ENCODE peak calls at places on chromosomes 12 and 14, in six cellular contexts. Y is GM12878, Z is heart right ventricle, I is cardiac muscle cell, W is left ventricle myocardium inferior, D is right atrium auricular region. G is an unnamed sample.
A peak's percentile ranks its signal among the peaks of the same experiment; 100 is the strongest.

GRCh38 chr12:100473716-100474150 is at the start of gene NR1H4:
- DNase-seq in Y (no peak), Z (no peak), I (no peak), W (no peak), D (no peak), G (no peak)

GRCh38 chr12:124321040-124321481 is 26.2 kb downstream of the RFLNA start:
- DNase-seq in Y (peak; percentile 24), Z (peak; percentile 57), I (peak; percentile 50), W (peak; percentile 68), D (peak; percentile 82), G (peak; percentile 93)

GRCh38 chr12:72747460-72747859 is 475.3 kb downstream of the TRHDE start:
- DNase-seq in Y (no peak), Z (no peak), I (no peak), W (no peak), D (no peak), G (no peak)

GRCh38 chr12:32240210-32240609 is 133.6 kb downstream of the BICD1 start:
- DNase-seq in Y (no peak), Z (no peak), I (no peak), W (no peak), D (no peak), G (no peak)

GRCh38 chr12:92109613-92110012 is 36.0 kb downstream of the BTG1 start:
- DNase-seq in Y (no peak), Z (no peak), I (no peak), W (no peak), D (no peak), G (no peak)

GRCh38 chr12:60539592-60539991 is 943.8 kb downstream of the SLC16A7 start:
- DNase-seq in Y (no peak), Z (no peak), I (no peak), W (no peak), D (no peak), G (no peak)

GRCh38 chr12:102833687-102834435 is 83.2 kb downstream of the PAH start:
- DNase-seq in Y (no peak), Z (no peak), I (peak; percentile 76), W (no peak), D (no peak), G (no peak)

GRCh38 chr12:55446334-55446733 is 2.5 kb downstream of the OR6C2 start:
- DNase-seq in Y (no peak), Z (no peak), I (peak; percentile 3), W (no peak), D (no peak), G (no peak)

GRCh38 chr12:41302979-41303403 is 114.9 kb downstream of the PDZRN4 start:
- DNase-seq in Y (peak; percentile 2), Z (no peak), I (no peak), W (no peak), D (no peak), G (no peak)

GRCh38 chr12:54414191-54414525 is 4.9 kb downstream of the ITGA5 start:
- DNase-seq in Y (no peak), Z (no peak), I (no peak), W (no peak), D (no peak), G (no peak)

GRCh38 chr12:101997102-101997501 is 64.7 kb downstream of the WASHC3 start:
- DNase-seq in Y (no peak), Z (no peak), I (no peak), W (no peak), D (no peak), G (no peak)

GRCh38 chr12:1630827-1631591 is 2.0 kb downstream of the WNT5B start:
- DNase-seq in Y (no peak), Z (no peak), I (peak; percentile 60), W (no peak), D (no peak), G (no peak)

GRCh38 chr12:2783936-2784600 is 10.7 kb upstream of the FKBP4 start:
- DNase-seq in Y (no peak), Z (peak; percentile 75), I (peak; percentile 73), W (peak; percentile 71), D (no peak), G (peak; percentile 88)

GRCh38 chr12:65715976-65716375 is 108.3 kb upstream of the HMGA2 start:
- DNase-seq in Y (no peak), Z (no peak), I (peak; percentile 21), W (no peak), D (no peak), G (no peak)

GRCh38 chr14:53613404-53614253 is 343.0 kb downstream of the BMP4 start:
- DNase-seq in Y (peak; percentile 98), Z (no peak), I (no peak), W (no peak), D (no peak), G (no peak)

GRCh38 chr12:55017421-55017820 is 2.4 kb upstream of the NEUROD4 start:
- DNase-seq in Y (no peak), Z (no peak), I (no peak), W (no peak), D (no peak), G (no peak)

GRCh38 chr12:70920891-70921290 is 353 bp upstream of the PTPRR start:
- DNase-seq in Y (no peak), Z (no peak), I (peak; percentile 1), W (no peak), D (no peak), G (no peak)

GRCh38 chr12:21627924-21628323 is 23.3 kb upstream of the GYS2 start:
- DNase-seq in Y (no peak), Z (peak; percentile 73), I (peak; percentile 30), W (peak; percentile 17), D (no peak), G (no peak)

GRCh38 chr12:68321140-68321539 is 11.0 kb downstream of the MDM1 start:
- DNase-seq in Y (no peak), Z (no peak), I (no peak), W (no peak), D (no peak), G (no peak)

DNA sequence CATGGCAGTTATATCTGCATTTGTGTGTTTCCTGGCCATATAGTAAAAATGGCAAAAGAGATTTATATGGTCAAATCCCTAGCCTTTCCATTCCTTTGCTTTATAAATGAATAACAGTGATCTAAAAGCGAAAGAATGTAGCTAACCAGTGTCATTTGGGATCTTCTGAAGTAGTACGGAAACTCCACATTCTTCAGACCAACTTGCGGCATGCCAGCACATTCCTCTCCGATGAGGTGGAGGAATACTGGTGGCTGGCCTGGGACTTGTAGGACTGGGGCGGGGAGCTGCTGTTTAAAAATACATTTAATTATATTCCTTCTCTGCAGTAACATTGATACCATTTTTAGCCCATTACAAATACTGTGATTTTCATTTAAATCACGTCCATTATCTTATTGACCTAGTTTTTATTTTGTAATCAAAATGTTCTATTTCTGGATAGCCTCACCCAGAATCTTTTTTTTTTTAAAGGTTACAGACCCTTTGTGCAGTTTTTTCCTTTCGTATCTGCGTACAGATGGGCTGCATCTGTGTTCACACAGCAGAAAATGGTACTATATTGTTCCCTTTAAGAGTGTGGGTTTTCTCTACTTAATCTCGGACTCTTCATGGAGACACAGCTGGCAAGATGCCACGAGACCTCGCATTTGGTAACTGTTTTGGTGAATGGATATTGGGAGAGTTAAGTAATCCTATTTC is 85.4 kb downstream of the SAMD4A start:
- DNase-seq in Y (no peak), Z (peak; percentile 91), I (peak; percentile 77), W (peak; percentile 84), D (peak; percentile 94), G (peak; percentile 93)
- H3K4me3 ChIP-seq in Y (no peak overlapping the region), Z (peak overlapping the region; percentile 19), I (no peak overlapping the region), W (peak overlapping the region; percentile 44), D (peak overlapping the region; percentile 15), G (peak overlapping the region; percentile 49)

DNA sequence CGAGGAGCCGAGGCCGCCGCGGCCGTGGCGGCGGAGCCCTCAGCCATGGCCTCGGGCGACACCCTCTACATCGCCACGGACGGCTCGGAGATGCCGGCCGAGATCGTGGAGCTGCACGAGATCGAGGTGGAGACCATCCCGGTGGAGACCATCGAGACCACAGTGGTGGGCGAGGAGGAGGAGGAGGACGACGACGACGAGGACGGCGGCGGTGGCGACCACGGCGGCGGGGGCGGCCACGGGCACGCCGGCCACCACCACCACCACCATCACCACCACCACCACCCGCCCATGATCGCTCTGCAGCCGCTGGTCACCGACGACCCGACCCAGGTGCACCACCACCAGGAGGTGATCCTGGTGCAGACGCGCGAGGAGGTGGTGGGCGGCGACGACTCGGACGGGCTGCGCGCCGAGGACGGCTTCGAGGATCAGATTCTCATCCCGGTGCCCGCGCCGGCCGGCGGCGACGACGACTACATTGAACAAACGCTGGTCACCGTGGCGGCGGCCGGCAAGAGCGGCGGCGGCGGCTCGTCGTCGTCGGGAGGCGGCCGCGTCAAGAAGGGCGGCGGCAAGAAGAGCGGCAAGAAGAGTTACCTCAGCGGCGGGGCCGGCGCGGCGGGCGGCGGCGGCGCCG is 376 bp downstream of the YY1 start:
- DNase-seq in Y (no peak), Z (peak; percentile 29), I (peak; percentile 23), W (peak; percentile 33), D (no peak), G (peak; percentile 68)
- H3K4me1 ChIP-seq in Y (no peaks in the 10 kb centered on the region), Z (peaks cover 46% of the 10 kb centered on the region), I (peaks cover 12% of the 10 kb centered on the region), W (peaks cover 81% of the 10 kb centered on the region), D (peaks cover 50% of the 10 kb centered on the region), G (peaks cover 9% of the 10 kb centered on the region)

GRCh38 chr14:73745571-73746539 is 31.7 kb upstream of the PNMA1 start:
- DNase-seq in Y (no peak), Z (no peak), I (no peak), W (no peak), D (no peak), G (peak; percentile 21)
- H3K27ac ChIP-seq in Y (peak overlapping the region; percentile 29), Z (peak overlapping the region; percentile 65), I (no peak overlapping the region), W (peak overlapping the region; percentile 100), D (peak overlapping the region; percentile 89), G (peak overlapping the region; percentile 35)

GRCh38 chr14:21924479-21924878 is 250.9 kb upstream of the OR4E1 start:
- DNase-seq in Y (peak; percentile 4), Z (no peak), I (peak; percentile 5), W (no peak), D (no peak), G (no peak)
- H3K4me3 ChIP-seq in Y (no peak overlapping the region), Z (no peak overlapping the region), I (no peak overlapping the region), W (no peak overlapping the region), D (no peak overlapping the region), G (no peak overlapping the region)

DNA sequence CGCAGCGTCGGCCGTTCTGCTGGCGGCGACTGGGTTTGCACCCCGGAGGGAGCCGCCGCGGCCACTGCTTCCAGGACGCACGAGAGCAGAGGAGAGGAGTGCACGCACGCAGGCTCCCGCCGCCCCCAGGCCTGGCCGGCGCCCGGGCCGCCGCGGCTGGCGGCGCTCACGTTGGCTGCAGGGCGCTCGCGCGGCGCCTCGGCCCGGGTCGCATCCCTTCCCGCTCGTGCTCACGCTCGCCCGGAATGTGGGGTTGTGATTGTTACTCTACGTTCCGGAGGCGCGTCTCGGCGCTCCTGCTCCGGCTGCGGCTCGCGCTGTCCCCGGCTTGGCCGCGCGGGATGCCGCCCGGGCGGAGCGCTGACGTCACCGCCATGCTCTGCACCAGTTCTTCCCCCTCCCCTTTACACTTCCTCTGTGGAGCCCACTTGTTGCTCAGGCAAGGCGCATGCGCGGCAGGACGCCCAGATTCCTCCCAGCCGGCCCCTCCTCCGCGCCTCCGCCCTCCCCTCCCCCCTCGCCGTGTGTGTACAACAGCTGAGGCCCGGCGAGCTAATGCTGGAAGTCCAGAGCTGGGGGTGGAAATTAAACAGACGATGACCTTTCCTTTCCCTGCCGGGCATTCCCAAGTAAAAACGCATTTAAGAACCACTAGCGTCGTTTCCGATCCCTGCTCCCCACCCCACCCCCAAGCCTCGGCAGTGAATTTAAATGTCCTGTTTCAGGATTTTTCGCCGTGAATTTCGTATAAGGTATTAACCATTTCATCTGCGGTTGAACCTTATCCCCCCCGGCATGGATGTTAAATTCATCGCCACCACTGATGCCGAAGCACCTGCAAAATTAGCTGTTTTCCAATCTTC is at the start of gene IRF2BPL:
- DNase-seq in Y (peak; percentile 87), Z (peak; percentile 99), I (peak; percentile 99), W (peak; percentile 99), D (peak; percentile 99), G (peak; percentile 99)
- H3K4me1 ChIP-seq in Y (peaks cover 38% of the 10 kb centered on the region), Z (peaks cover 61% of the 10 kb centered on the region), I (peaks cover 47% of the 10 kb centered on the region), W (peaks cover 92% of the 10 kb centered on the region), D (peaks cover 71% of the 10 kb centered on the region), G (no peaks in the 10 kb centered on the region)

G was measured in aorta.